ENCODE peak calls at places on chromosomes 3 and 15, in ten cellular contexts. N is HCT116, U is esophagus muscularis mucosa, C is transverse colon, T is K562, M is breast epithelium, P is GM23338, R is suprapubic skin, V is sigmoid colon, Q is upper lobe of left lung. F is an unnamed sample.

GRCh38 chr3:168183774-168184173 is 88.0 kb upstream of the GOLIM4 start:
- DNase-seq in N (no peak), T (no peak), V (no peak), Q (no peak), U (no peak), M (no peak), R (no peak), C (no peak), P (no peak), F (no peak)

GRCh38 chr3:73783811-73784210 is 159.1 kb upstream of the PDZRN3 start:
- DNase-seq in C (no peak), V (no peak), P (no peak), Q (no peak), T (no peak), M (no peak), U (no peak), N (no peak), R (no peak), F (no peak)

GRCh38 chr3:156750191-156750873 is 75.8 kb upstream of the LEKR1 start:
- DNase-seq in Q (peak; percentile 14), P (no peak), C (no peak), N (no peak), U (no peak), R (no peak), M (no peak), T (no peak), V (no peak), F (no peak)

GRCh38 chr3:159928692-159929091 is 59.9 kb upstream of the IL12A start:
- DNase-seq in Q (no peak), P (no peak), N (no peak), R (no peak), C (no peak), U (peak; percentile 86), T (no peak), V (no peak), M (no peak), F (no peak)

GRCh38 chr3:89107461-89108035 is at the start of gene EPHA3:
- DNase-seq in P (peak; percentile 84), U (no peak), R (peak; percentile 79), V (peak; percentile 85), N (no peak), T (no peak), C (peak; percentile 52), Q (peak; percentile 67), M (no peak), F (no peak)

GRCh38 chr15:31270767-31271166 is 55.9 kb upstream of the KLF13 start:
- DNase-seq in C (peak; percentile 4), U (peak; percentile 31), T (peak; percentile 48), V (peak; percentile 52), Q (no peak), R (no peak), P (peak; percentile 78), N (no peak), M (no peak), F (peak; percentile 49)

GRCh38 chr3:126005951-126006350 is 37.0 kb downstream of the ROPN1B start:
- DNase-seq in T (no peak), U (no peak), Q (no peak), N (no peak), M (no peak), V (no peak), P (no peak), C (no peak), R (no peak), F (no peak)

GRCh38 chr3:106333911-106334618 is 465.3 kb upstream of the CBLB start:
- DNase-seq in T (no peak), R (no peak), N (no peak), U (no peak), C (no peak), Q (no peak), V (no peak), P (no peak), M (no peak), F (no peak)

GRCh38 chr15:94327356-94327936 is 96.1 kb downstream of the MCTP2 start:
- DNase-seq in N (peak; percentile 10), V (no peak), T (peak; percentile 15), Q (no peak), U (no peak), M (no peak), C (no peak), P (peak; percentile 57), R (no peak), F (no peak)

GRCh38 chr15:73578036-73578435 is 55.2 kb downstream of the NPTN start:
- DNase-seq in P (no peak), U (no peak), Q (no peak), M (no peak), T (no peak), C (peak; percentile 46), R (no peak), N (no peak), V (no peak), F (no peak)

GRCh38 chr15:73573572-73573971 is 59.6 kb downstream of the NPTN start:
- DNase-seq in C (peak; percentile 89), V (peak; percentile 90), U (no peak), M (no peak), N (no peak), T (no peak), P (no peak), Q (no peak), R (no peak), F (no peak)

GRCh38 chr15:73573071-73573470 is 60.1 kb downstream of the NPTN start:
- DNase-seq in T (no peak), N (no peak), R (no peak), U (no peak), P (no peak), Q (no peak), M (no peak), V (no peak), C (no peak), F (no peak)

GRCh38 chr15:73572296-73572695 is 60.9 kb downstream of the NPTN start:
- DNase-seq in C (no peak), T (no peak), P (no peak), U (no peak), N (no peak), R (no peak), Q (no peak), V (no peak), M (no peak), F (no peak)

GRCh38 chr15:73575636-73576247 is 57.4 kb downstream of the NPTN start:
- DNase-seq in P (no peak), N (no peak), M (peak; percentile 63), Q (no peak), V (peak; percentile 70), U (no peak), T (no peak), C (no peak), R (no peak), F (no peak)
- TF ChIP-seq POLR2AphosphoS5 in P (no peak), N (no peak), M (no peak), Q (no peak), V (no peak), U (peak; percentile 31), T (no peak), C (no peak), R (peak; percentile 14), F (no peak)

DNA sequence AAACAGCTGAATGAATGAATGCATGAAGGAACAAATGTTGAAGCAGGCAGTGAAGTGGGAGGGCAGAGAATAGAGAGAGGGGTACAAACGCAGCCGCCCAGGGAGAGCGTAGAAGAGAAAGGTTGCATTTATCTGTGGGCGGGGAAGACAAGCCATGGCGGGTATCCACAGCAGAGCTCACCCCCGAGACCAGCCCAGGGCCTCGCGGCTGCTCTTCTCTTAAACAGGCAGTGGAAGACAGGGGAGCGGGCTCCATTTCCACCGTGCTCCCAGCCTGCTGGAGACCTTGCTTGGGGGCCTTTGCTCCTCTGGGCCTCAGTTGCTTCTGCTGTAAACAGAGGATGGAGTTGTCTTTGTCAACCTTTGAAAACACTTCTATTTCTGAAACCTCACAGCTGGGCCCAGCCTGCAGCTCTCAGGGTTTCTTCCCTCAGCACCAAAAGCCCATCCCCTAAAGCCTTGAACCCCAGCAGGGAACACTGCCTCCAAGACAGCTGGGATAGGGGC is 259.5 kb downstream of the UACA start:
- DNase-seq in V (no peak), R (no peak), M (no peak), P (no peak), C (no peak), Q (no peak), T (no peak), N (no peak), U (no peak), F (no peak)
- H3K4me3 ChIP-seq in V (no peak overlapping the region), R (no peak overlapping the region), M (no peak overlapping the region), P (no peak overlapping the region), C (no peak overlapping the region), Q (no peak overlapping the region), T (no peak overlapping the region), N (no peak overlapping the region), U (no peak overlapping the region), F (no peak overlapping the region)

GRCh38 chr15:38254065-38254883 is 1.6 kb downstream of the SPRED1 start:
- DNase-seq in U (no peak), R (no peak), M (peak; percentile 60), N (peak; percentile 51), V (peak; percentile 68), C (peak; percentile 62), T (peak; percentile 60), P (no peak), Q (no peak), F (peak; percentile 54)
- TF ChIP-seq POLR2AphosphoS5 in U (peak; percentile 41), R (no peak), M (no peak), N (no peak), V (peak; percentile 15), C (peak; percentile 38), T (peak; percentile 57), P (no peak), Q (peak; percentile 47), F (no peak)

GRCh38 chr15:74412159-74412558 is 21.6 kb downstream of the SEMA7A start:
- DNase-seq in U (no peak), Q (no peak), V (no peak), C (no peak), P (no peak), T (no peak), R (no peak), N (no peak), M (no peak), F (no peak)
- H3K4me3 ChIP-seq in U (no peak overlapping the region), Q (no peak overlapping the region), V (no peak overlapping the region), C (no peak overlapping the region), P (no peak overlapping the region), T (no peak overlapping the region), R (no peak overlapping the region), N (no peak overlapping the region), M (no peak overlapping the region), F (no peak overlapping the region)

GRCh38 chr15:60970246-60971170 is 258.6 kb downstream of the RORA start:
- DNase-seq in C (no peak), P (no peak), N (no peak), R (no peak), U (peak; percentile 89), T (no peak), M (peak; percentile 70), Q (no peak), V (no peak), F (no peak)
- TF ChIP-seq POLR2AphosphoS5 in C (no peak), P (no peak), N (no peak), R (no peak), U (no peak), T (no peak), M (no peak), Q (no peak), V (no peak), F (no peak)

GRCh38 chr3:122578110-122578740 is 775 bp downstream of the PARP15 start:
- DNase-seq in U (no peak), M (no peak), C (no peak), R (no peak), Q (no peak), N (no peak), T (no peak), V (no peak), P (no peak), F (no peak)
- H3K4me3 ChIP-seq in U (peak overlapping the region; percentile 56), M (peak overlapping the region; percentile 51), C (peak overlapping the region; percentile 33), R (peak overlapping the region; percentile 58), Q (peak overlapping the region; percentile 61), N (no peak overlapping the region), T (no peak overlapping the region), V (peak overlapping the region; percentile 24), P (peak overlapping the region; percentile 58), F (no peak overlapping the region)

F was measured in HL-60.